ENCODE peak calls at places on chromosomes 6 and 20, in five cellular contexts. D is AG10803, K is mucosa of descending colon, N is transverse colon, H is ascending aorta. R is an unnamed sample.

GRCh38 chr6:158284340-158285210 is 27.7 kb upstream of the TULP4 start:
- DNase-seq in H (no peak), N (no peak), D (peak), K (no peak), R (peak)

GRCh38 chr6:658244-658643 is 1.3 kb upstream of the HUS1B start:
- DNase-seq in K (no peak), H (no peak), N (no peak), D (peak), R (peak)

GRCh38 chr6:72182337-72183246 is 296.2 kb downstream of the RIMS1 start:
- DNase-seq in K (peak), H (no peak), N (peak), D (peak), R (peak)

GRCh38 chr6:12555267-12555666 is 161.3 kb upstream of the PHACTR1 start:
- DNase-seq in D (peak), K (no peak), N (no peak), H (no peak), R (peak)

GRCh38 chr6:14095444-14095843 is 22.1 kb upstream of the CD83 start:
- DNase-seq in N (no peak), K (no peak), H (no peak), D (no peak), R (no peak)

GRCh38 chr6:13201336-13201735 is 127.0 kb downstream of the TBC1D7 start:
- DNase-seq in K (no peak), H (no peak), D (no peak), N (no peak), R (no peak)

GRCh38 chr6:33697845-33698244 is 13.7 kb downstream of the UQCC2 start:
- DNase-seq in H (no peak), D (no peak), K (no peak), N (no peak), R (no peak)

GRCh38 chr6:72416744-72417143 is 205.1 kb upstream of the KCNQ5 start:
- DNase-seq in D (no peak), K (no peak), H (no peak), N (no peak), R (no peak)

GRCh38 chr20:3235661-3236324 is 3.2 kb downstream of the SLC4A11 start:
- DNase-seq in K (no peak), D (no peak), N (no peak), H (no peak), R (no peak)

GRCh38 chr6:165883851-165884640 is 221.0 kb upstream of the PDE10A start:
- DNase-seq in D (peak), K (no peak), H (no peak), N (no peak), R (peak)

GRCh38 chr6:7150381-7151064 is 42.8 kb downstream of the RREB1 start:
- DNase-seq in D (no peak), N (no peak), K (no peak), H (no peak), R (no peak)

GRCh38 chr6:37049990-37050853 is 44.8 kb downstream of the FGD2 start:
- DNase-seq in N (peak), H (peak), K (peak), D (no peak), R (no peak)

DNA sequence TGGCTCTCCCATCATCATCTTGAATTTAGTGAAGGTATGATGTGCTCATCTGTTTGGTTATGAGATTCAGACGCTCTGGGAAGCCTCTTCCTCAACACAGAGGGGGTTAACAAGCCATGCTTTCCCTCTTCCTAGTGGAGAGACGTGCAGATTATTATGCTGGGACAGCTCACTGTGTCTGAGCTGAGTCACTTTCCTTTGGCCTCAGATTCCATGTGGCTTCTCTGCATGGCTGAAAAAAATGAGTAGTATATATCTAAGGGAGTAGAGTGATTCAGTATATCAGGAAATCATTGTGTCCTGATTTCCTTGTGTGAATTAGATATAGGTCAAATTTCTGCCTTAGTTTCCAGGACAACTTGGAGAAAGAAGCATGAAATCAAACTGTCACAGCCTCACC is 52.6 kb downstream of the FIG4 start:
- DNase-seq in N (no peak), D (peak), K (no peak), H (no peak), R (peak)
- TF ChIP-seq CTCF in N (no peak), D (no peak), K (no peak), H (no peak), R (no peak)

DNA sequence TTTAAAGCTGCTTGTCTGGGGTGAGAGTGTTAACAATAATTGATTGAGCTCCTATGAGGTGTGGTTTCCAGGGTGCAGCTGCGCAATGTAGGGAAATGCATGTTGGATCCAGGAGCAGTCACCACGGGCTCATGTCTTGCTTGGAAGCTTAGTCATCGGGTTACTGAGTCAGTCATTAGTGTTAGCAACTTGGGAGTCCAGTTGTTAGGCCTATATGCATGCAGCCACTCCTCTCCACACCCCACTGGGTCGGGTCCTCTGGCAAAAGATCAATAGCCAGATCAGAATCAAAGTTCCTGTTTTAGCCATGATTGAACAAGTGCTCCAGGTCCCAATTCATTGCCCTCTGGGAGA is 271.7 kb upstream of the CHD6 start:
- DNase-seq in N (no peak), K (no peak), D (no peak), H (no peak), R (no peak)
- H3K4me3 ChIP-seq in N (no peak), K (no peak), D (no peak), H (no peak), R (no peak)

GRCh38 chr6:151428336-151428735 is 23.6 kb downstream of the RMND1 start:
- DNase-seq in K (no peak), N (no peak), H (no peak), D (no peak), R (no peak)

GRCh38 chr6:151434369-151434768 is 17.6 kb downstream of the RMND1 start:
- DNase-seq in N (no peak), H (no peak), K (no peak), D (no peak), R (no peak)

GRCh38 chr6:151431336-151431735 is 20.6 kb downstream of the RMND1 start:
- DNase-seq in N (no peak), D (peak), K (no peak), H (no peak), R (peak)

GRCh38 chr6:151432650-151433049 is 19.3 kb downstream of the RMND1 start:
- DNase-seq in N (no peak), K (no peak), D (no peak), H (no peak), R (no peak)

GRCh38 chr6:151430886-151431285 is 21.0 kb downstream of the RMND1 start:
- DNase-seq in N (no peak), K (no peak), D (no peak), H (no peak), R (peak)
- TF ChIP-seq CTCF in N (no peak), K (no peak), D (no peak), H (no peak), R (peak)

GRCh38 chr6:75493400-75494064 is at the start of gene FILIP1:
- DNase-seq in N (peak), D (peak), K (no peak), H (peak), R (peak)
- H3K4me3 ChIP-seq in N (peak), D (peak), K (no peak), H (peak), R (peak)

DNA sequence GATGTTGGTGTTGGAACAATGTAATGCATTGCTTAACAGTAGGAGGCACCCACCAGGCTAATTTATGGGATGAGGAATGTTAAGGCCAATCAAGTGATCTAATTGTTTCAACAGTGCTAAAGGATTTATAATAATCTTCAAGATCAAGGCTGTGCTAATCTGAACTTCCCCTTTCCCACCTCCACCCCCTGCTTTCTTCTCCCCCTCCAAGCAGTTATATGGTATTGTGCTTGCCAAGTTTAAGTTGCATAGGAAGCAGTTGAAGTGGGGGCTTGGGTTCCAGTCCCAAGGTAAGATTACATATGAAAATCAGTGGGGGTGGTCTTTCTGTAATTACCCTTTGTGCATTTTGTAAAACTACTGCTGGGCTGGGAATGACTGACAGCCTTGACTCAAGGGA is 89.3 kb upstream of the BACH2 start:
- DNase-seq in D (peak), H (no peak), K (no peak), N (no peak), R (no peak)
- TF ChIP-seq CTCF in D (no peak), H (no peak), K (no peak), N (no peak), R (no peak)

GRCh38 chr6:111734068-111734825 is 128.6 kb upstream of the TRAF3IP2 start:
- DNase-seq in D (peak), K (no peak), N (no peak), H (no peak), R (peak)

GRCh38 chr6:111727798-111728197 is 122.1 kb upstream of the TRAF3IP2 start:
- DNase-seq in D (no peak), N (no peak), K (no peak), H (no peak), R (peak)

GRCh38 chr6:111731404-111732195 is 125.9 kb upstream of the TRAF3IP2 start:
- DNase-seq in D (no peak), K (no peak), N (no peak), H (no peak), R (peak)

GRCh38 chr6:111732390-111732789 is 126.7 kb upstream of the TRAF3IP2 start:
- DNase-seq in D (no peak), H (no peak), N (no peak), K (no peak), R (no peak)

DNA sequence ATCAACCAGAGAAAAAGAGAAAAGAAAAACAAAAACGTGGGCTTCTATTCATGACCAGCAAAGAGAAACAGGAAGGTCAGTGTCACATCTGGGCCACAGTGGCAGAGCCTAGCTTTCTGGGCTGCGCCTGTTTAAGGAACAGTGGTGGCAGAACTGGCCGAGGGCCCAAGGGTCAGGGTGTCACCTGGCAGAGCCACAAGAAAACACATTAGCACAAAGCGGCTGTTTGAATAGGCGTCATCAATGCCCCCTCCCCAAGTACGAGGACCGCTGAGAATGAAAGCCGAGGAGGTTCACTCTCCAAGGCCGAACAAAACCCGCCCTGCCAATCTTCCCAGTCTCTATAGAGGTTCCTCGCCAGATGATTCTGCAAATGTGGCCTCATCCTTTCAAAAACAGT is 125.2 kb upstream of the TRAF3IP2 start:
- DNase-seq in N (no peak), D (no peak), K (no peak), H (no peak), R (no peak)
- H3K4me3 ChIP-seq in N (no peak), D (no peak), K (no peak), H (no peak), R (no peak)

R was measured in choroid plexus epithelial cell.